ENCODE peak calls at places on chromosomes 11 and 22, in four cellular contexts. One of them, this sample, is unnamed.

GRCh38 chr22:47093720-47094119 is 331.3 kb downstream of the TBC1D22A start:
- DNase-seq in hepatocyte: no peak
- DNase-seq in GM23338: no peak
- DNase-seq in HCT116: no peak
- DNase-seq in this sample: no peak

GRCh38 chr11:114880458-114880857 is 202.1 kb downstream of the NXPE2 start:
- DNase-seq in hepatocyte: no peak
- DNase-seq in GM23338: no peak
- DNase-seq in HCT116: no peak
- DNase-seq in this sample: no peak

GRCh38 chr11:13972033-13972910 is 9.7 kb downstream of the SPON1 start:
- DNase-seq in hepatocyte: no peak
- DNase-seq in GM23338: no peak
- DNase-seq in HCT116: no peak
- DNase-seq in this sample: no peak

GRCh38 chr11:20000393-20001134 is 159.7 kb downstream of the DBX1 start:
- DNase-seq in GM23338: peak; percentile 98
- DNase-seq in hepatocyte: peak; percentile 61
- DNase-seq in HCT116: no peak
- DNase-seq in this sample: peak; percentile 91

GRCh38 chr22:20551805-20552449 is 44.5 kb downstream of the MED15 start:
- DNase-seq in HCT116: no peak
- DNase-seq in GM23338: no peak
- DNase-seq in hepatocyte: no peak
- DNase-seq in this sample: no peak

GRCh38 chr11:126716456-126717083 is 284.0 kb downstream of the KIRREL3 start:
- DNase-seq in hepatocyte: peak; percentile 66
- DNase-seq in HCT116: peak; percentile 26
- DNase-seq in GM23338: peak; percentile 77
- DNase-seq in this sample: peak; percentile 61

GRCh38 chr22:48751539-48752437 is 1075.9 kb downstream of the BRD1 start:
- DNase-seq in hepatocyte: no peak
- DNase-seq in HCT116: no peak
- DNase-seq in GM23338: no peak
- DNase-seq in this sample: no peak

GRCh38 chr11:130434521-130435223 is 6.3 kb upstream of the ADAMTS8 start:
- DNase-seq in hepatocyte: peak; percentile 90
- DNase-seq in HCT116: peak; percentile 68
- DNase-seq in GM23338: peak; percentile 91
- DNase-seq in this sample: peak; percentile 88

GRCh38 chr11:46036969-46037368 is 84.3 kb downstream of the PHF21A start:
- DNase-seq in GM23338: no peak
- DNase-seq in hepatocyte: no peak
- DNase-seq in HCT116: no peak
- DNase-seq in this sample: no peak

GRCh38 chr11:125110506-125110905 is 920 bp downstream of the TMEM218 start:
- DNase-seq in GM23338: peak; percentile 27
- DNase-seq in hepatocyte: no peak
- DNase-seq in HCT116: no peak
- DNase-seq in this sample: peak; percentile 31

GRCh38 chr11:11349870-11350325 is 3.2 kb downstream of the CSNK2A3 start:
- DNase-seq in GM23338: no peak
- DNase-seq in hepatocyte: peak; percentile 52
- DNase-seq in HCT116: no peak
- DNase-seq in this sample: no peak

GRCh38 chr11:64355078-64355940 is 3.7 kb upstream of the RPS6KA4 start:
- DNase-seq in GM23338: peak; percentile 91
- DNase-seq in hepatocyte: peak; percentile 94
- DNase-seq in HCT116: peak; percentile 60
- DNase-seq in this sample: peak; percentile 83

GRCh38 chr22:20579273-20580120 is 72.1 kb downstream of the MED15 start:
- DNase-seq in HCT116: no peak
- DNase-seq in GM23338: no peak
- DNase-seq in hepatocyte: no peak
- DNase-seq in this sample: no peak

GRCh38 chr11:110331626-110332025 is 35.2 kb upstream of the RDX start:
- DNase-seq in HCT116: no peak
- DNase-seq in GM23338: no peak
- DNase-seq in hepatocyte: no peak
- DNase-seq in this sample: no peak

DNA sequence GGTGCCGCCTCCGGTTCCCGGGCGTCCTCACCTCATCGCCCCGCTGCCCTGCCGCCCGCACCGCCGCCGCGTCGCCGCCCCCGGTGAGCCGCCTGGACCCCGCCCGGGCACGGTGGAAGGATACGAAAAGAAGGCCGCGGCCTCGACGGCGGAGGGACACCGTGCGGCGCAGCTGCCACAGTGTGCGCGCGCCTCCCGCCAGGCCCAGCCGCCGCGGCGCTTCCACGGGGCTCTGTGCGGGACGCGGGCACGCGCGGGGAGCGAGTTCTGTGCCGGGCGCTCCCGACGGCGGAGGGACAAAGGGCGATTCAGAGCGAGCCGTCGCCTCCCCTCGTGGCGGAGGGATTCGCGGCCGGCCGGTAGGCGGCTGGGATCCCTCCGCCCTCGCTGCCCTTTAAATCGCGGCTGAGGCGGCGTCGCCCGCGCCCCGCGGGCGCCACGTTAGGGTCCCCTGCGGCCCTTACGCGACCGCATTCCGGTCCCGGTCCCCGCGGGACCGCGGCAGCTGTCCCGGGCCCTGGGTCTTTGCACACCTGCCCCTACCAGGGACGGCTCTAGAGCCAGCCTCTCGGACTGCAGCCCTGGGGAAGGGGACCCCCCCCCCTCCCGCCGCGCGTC is 568 bp upstream of the KMT5B start:
- DNase-seq in GM23338: peak; percentile 96
- DNase-seq in HCT116: peak; percentile 86
- DNase-seq in hepatocyte: peak; percentile 96
- DNase-seq in this sample: peak; percentile 97
- H2AFZ ChIP-seq in GM23338: no peak overlapping the region
- H2AFZ ChIP-seq in HCT116: peak overlapping the region; percentile 74
- H2AFZ ChIP-seq in hepatocyte: peak overlapping the region; percentile 98
- H2AFZ ChIP-seq in this sample: peak overlapping the region; percentile 86

DNA sequence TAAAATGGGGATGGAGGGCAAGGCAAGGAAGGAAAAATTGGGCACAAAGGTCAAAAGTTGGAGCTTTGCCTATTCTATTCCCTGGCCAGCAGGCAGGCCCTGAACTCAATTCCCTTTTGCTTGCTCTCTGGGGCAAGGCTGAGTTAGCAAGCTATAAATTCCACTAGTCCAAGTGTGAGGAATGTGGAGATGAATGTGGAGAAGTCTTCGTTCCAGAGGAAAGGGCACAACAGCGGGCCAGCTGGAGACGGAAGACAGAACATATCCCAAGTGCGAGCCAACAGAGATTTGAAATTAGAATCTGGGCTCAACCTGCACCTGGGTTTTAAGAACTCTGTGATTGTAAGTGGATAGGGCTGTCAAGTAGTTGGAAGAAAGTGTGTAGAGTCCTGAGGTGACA is 29.5 kb upstream of the FZD4 start:
- DNase-seq in GM23338: no peak
- DNase-seq in hepatocyte: no peak
- DNase-seq in HCT116: no peak
- DNase-seq in this sample: no peak
- TF ChIP-seq EZH2phosphoT487 in GM23338: no peak
- TF ChIP-seq EZH2phosphoT487 in hepatocyte: no peak
- TF ChIP-seq EZH2phosphoT487 in HCT116: no peak
- TF ChIP-seq EZH2phosphoT487 in this sample: no peak

GRCh38 chr11:68253682-68254081 is 18.1 kb downstream of the C11orf24 start:
- DNase-seq in GM23338: no peak
- DNase-seq in HCT116: no peak
- DNase-seq in hepatocyte: no peak
- DNase-seq in this sample: no peak
- H3K27me3 ChIP-seq in GM23338: no peaks in the 10 kb centered on the region
- H3K27me3 ChIP-seq in HCT116: no peaks in the 10 kb centered on the region
- H3K27me3 ChIP-seq in hepatocyte: no peaks in the 10 kb centered on the region
- H3K27me3 ChIP-seq in this sample: no peaks in the 10 kb centered on the region

DNA sequence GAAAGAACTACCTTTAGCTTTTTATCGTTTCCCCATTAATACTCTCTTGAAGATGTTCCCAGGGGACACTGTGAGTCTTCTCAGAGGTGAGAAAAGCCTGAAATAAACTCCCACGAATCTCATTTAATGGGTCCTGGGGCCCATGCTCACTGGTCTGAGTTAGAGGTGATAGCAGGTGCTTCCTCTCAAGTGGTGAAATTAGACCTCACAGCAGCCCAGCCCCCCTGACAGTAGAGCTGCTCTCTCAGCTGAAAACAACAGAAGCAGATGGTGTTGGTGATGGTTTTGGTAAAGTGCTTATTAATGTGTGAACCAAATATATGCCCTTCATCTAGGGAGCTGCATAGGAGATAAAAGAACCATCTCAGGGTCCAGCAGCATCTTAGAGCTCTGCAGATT is 76.8 kb upstream of the VPREB1 start:
- DNase-seq in hepatocyte: no peak
- DNase-seq in GM23338: no peak
- DNase-seq in HCT116: no peak
- DNase-seq in this sample: no peak
- H2AFZ ChIP-seq in hepatocyte: no peak overlapping the region
- H2AFZ ChIP-seq in GM23338: no peak overlapping the region
- H2AFZ ChIP-seq in HCT116: no peak overlapping the region
- H2AFZ ChIP-seq in this sample: peak overlapping the region; percentile 52

GRCh38 chr22:27436591-27436990 is 365.0 kb downstream of the MN1 start:
- DNase-seq in HCT116: no peak
- DNase-seq in GM23338: no peak
- DNase-seq in hepatocyte: no peak
- DNase-seq in this sample: no peak

GRCh38 chr22:27437570-27437969 is 364.0 kb downstream of the MN1 start:
- DNase-seq in HCT116: no peak
- DNase-seq in GM23338: no peak
- DNase-seq in hepatocyte: no peak
- DNase-seq in this sample: no peak

GRCh38 chr22:27435839-27436581 is 365.5 kb downstream of the MN1 start:
- DNase-seq in HCT116: no peak
- DNase-seq in GM23338: peak; percentile 38
- DNase-seq in hepatocyte: peak; percentile 62
- DNase-seq in this sample: peak; percentile 77

GRCh38 chr22:27439131-27439530 is 362.4 kb downstream of the MN1 start:
- DNase-seq in GM23338: no peak
- DNase-seq in hepatocyte: no peak
- DNase-seq in HCT116: no peak
- DNase-seq in this sample: no peak

DNA sequence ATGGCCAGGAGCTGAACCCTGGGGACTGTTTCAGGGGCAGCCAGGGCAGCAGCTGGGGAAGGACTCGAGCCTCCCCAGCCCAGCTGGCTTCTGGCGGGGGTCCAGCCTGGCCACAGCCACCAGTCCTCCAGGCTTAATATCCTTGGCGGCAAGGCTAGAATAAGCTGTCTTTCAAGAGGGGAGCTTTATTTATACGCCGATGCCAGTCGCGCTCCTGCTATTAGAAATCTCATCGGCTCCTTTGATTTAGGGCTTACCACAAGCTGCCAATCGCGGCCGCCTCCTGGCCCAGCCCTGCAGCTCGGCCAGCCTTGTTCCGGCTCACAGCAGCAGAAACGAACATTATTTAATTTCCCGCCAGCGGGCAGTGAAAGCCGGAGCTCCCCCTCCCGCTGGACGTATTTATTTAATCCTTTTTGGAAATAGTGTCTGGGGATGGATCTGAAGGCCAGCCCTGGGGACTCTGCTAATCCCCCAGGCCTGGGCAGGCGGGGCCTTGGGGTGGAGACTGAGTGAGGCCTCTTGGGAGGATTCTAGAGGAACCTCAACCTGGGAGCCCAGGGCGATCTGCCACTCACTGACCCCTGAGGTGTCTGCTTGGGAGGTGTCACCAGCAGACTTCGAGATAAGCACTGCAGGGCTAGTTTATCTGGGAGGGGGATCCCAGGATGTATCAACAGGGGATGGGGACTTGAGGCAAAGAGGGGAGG is 363.1 kb downstream of the MN1 start:
- DNase-seq in hepatocyte: peak; percentile 57
- DNase-seq in HCT116: no peak
- DNase-seq in GM23338: no peak
- DNase-seq in this sample: peak; percentile 92
- TF ChIP-seq EZH2phosphoT487 in hepatocyte: no peak
- TF ChIP-seq EZH2phosphoT487 in HCT116: no peak
- TF ChIP-seq EZH2phosphoT487 in GM23338: no peak
- TF ChIP-seq EZH2phosphoT487 in this sample: no peak

This sample was measured in neural progenitor cell.